ENCODE peak calls at places on chromosomes 12 and 14, in five cellular contexts. C, Q, B, N and S are unnamed samples.

GRCh38 chr14:39956372-39956771 is 524.1 kb upstream of the FBXO33 start:
- DNase-seq in N (no peak), C (no peak), B (no peak), Q (no peak), S (no peak)

GRCh38 chr14:61452452-61452851 is 131.1 kb downstream of the PRKCH start:
- DNase-seq in N (no peak), C (no peak), B (no peak), Q (no peak), S (no peak)

GRCh38 chr12:1532367-1532752 is 62.0 kb downstream of the FBXL14 start:
- DNase-seq in C (no peak), N (no peak), Q (no peak), B (no peak), S (no peak)

GRCh38 chr12:131950182-131950913 is 606 bp downstream of the EP400 start:
- DNase-seq in N (peak; percentile 45), B (no peak), Q (no peak), C (peak; percentile 79), S (no peak)

GRCh38 chr12:132325733-132326130 is 3.7 kb downstream of the GALNT9 start:
- DNase-seq in Q (no peak), C (no peak), N (no peak), B (no peak), S (no peak)

GRCh38 chr14:24741871-24742270 is 107.9 kb upstream of the GZMB start:
- DNase-seq in Q (no peak), B (no peak), C (no peak), N (no peak), S (peak; percentile 15)

GRCh38 chr14:69685217-69685616 is 73.8 kb downstream of the SUSD6 start:
- DNase-seq in Q (no peak), C (no peak), B (no peak), N (peak; percentile 60), S (peak; percentile 84)

GRCh38 chr12:56931474-56931978 is 2.7 kb downstream of the SDR9C7 start:
- DNase-seq in B (peak; percentile 27), Q (no peak), N (peak; percentile 92), C (peak; percentile 46), S (peak; percentile 57)

GRCh38 chr12:105235299-105235746 is 651 bp downstream of the APPL2 start:
- DNase-seq in B (no peak), N (no peak), Q (no peak), C (peak; percentile 25), S (peak; percentile 26)

GRCh38 chr12:46562625-46563228 is 190.2 kb upstream of the SLC38A2 start:
- DNase-seq in N (no peak), Q (no peak), C (no peak), B (peak; percentile 62), S (peak; percentile 76)

GRCh38 chr12:12682284-12682683 is 13.7 kb downstream of the GPR19 start:
- DNase-seq in B (no peak), C (no peak), N (no peak), Q (no peak), S (no peak)

GRCh38 chr12:88150063-88150462 is 8.0 kb downstream of the TMTC3 start:
- DNase-seq in C (no peak), N (no peak), Q (no peak), B (no peak), S (no peak)

GRCh38 chr14:74475678-74476077 is 17.4 kb downstream of the NPC2 start:
- DNase-seq in B (no peak), N (no peak), C (no peak), Q (no peak), S (peak; percentile 63)

DNA sequence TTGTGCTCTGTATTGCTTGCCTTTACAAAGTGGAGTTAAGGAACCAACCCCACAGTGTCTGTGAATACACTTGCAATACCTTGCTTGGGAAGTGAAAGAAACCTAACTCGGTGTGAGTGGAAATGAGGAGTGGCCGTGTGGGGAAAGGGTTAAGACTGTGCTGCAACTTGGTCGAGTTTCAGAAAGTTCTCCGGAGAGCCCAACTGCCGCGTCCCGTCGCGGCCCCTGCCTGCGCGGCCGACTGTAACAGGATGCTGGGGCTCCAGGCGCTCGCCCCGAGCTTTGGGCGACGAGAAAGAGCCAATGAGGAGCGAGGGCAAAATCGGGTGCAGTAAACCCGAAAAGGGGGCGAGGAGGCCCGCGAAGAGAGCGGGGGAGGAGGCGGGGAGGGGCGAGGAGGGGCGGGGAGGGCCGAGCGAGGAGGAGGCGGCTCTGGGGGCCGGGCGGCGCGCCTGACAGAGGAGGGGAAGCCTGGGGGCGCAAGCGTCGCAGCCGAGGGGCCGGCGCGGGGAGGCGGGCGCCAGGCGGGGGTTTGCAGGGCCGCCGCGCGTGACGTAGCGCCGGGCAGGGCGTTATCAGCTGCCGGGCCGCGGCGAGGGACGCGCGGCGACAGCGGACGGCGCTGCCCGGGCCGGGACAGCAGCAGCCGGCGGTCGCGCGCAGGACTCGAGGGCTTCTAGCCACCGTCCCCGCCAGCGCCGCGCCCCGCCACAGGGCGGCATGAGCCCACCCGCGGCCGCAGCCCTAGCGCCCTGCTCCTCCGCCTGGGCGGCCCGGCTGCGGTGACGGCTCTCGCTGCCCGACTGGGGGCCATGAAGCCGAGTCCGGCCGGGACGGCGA is at the start of gene DACT1:
- DNase-seq in C (peak; percentile 82), N (peak; percentile 27), Q (no peak), B (no peak), S (peak; percentile 79)
- TF ChIP-seq USF2 in C (no peak), N (no peak), Q (no peak), B (no peak), S (no peak)

GRCh38 chr14:101024686-101025085 is 121.2 kb upstream of the RTL1 start:
- DNase-seq in B (no peak), Q (no peak), N (no peak), C (no peak), S (no peak)

GRCh38 chr14:101026341-101026740 is 122.8 kb upstream of the RTL1 start:
- DNase-seq in N (no peak), Q (no peak), C (no peak), B (no peak), S (no peak)

GRCh38 chr14:101022916-101023435 is 119.5 kb upstream of the RTL1 start:
- DNase-seq in Q (no peak), N (no peak), B (no peak), C (no peak), S (no peak)

GRCh38 chr14:101025656-101026055 is 122.1 kb upstream of the RTL1 start:
- DNase-seq in B (no peak), C (no peak), Q (no peak), N (no peak), S (no peak)

DNA sequence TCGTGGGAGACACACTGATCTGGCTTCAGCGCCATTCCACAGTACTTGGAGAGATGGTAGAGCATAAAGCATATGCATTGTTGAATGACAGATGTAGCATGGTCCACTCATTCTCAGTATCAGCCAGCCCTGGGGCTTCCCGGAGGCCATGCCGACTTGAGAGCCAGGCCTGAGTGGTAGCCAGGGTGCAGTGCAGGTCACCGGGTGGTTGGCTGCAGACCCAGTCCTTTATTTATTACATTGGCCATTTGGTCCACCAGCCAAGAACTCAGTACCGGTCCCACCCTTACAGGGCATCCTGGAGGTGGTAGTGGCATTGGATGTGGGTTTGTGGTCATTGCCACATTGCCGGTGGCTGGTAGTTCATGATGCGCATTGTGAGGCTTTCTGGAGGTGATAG is 121.6 kb upstream of the RTL1 start:
- DNase-seq in Q (no peak), B (no peak), N (no peak), C (no peak), S (no peak)
- TF ChIP-seq MXI1 in Q (no peak), B (no peak), N (no peak), C (no peak), S (no peak)

GRCh38 chr12:80241576-80242273 is 142.4 kb downstream of the OTOGL start:
- DNase-seq in Q (no peak), N (no peak), B (no peak), C (no peak), S (peak; percentile 43)
- TF ChIP-seq USF2 in Q (no peak), N (no peak), B (no peak), C (no peak), S (no peak)

DNA sequence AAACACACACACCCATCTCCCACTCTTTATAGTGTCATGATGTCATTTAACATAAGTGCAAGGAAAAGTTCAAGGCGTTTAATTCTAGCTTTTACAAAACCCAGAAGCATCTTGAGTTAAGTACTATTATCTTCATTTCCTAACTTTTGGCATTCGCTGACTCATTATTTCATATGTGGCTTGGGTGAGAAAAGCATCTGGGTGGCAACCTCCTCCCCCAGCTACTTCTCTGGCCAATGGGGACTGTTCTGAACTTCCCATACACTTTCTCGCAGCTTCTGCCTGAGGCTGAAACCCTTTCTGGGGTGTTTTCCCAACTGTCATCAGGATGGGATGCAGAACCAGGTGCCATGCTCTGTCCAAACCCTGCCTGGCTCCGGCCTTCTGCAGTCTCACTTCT is 2.8 kb upstream of the MARK3 start:
- DNase-seq in B (no peak), C (no peak), N (no peak), Q (no peak), S (peak; percentile 71)
- TF ChIP-seq MXI1 in B (no peak), C (no peak), N (no peak), Q (no peak), S (no peak)

DNA sequence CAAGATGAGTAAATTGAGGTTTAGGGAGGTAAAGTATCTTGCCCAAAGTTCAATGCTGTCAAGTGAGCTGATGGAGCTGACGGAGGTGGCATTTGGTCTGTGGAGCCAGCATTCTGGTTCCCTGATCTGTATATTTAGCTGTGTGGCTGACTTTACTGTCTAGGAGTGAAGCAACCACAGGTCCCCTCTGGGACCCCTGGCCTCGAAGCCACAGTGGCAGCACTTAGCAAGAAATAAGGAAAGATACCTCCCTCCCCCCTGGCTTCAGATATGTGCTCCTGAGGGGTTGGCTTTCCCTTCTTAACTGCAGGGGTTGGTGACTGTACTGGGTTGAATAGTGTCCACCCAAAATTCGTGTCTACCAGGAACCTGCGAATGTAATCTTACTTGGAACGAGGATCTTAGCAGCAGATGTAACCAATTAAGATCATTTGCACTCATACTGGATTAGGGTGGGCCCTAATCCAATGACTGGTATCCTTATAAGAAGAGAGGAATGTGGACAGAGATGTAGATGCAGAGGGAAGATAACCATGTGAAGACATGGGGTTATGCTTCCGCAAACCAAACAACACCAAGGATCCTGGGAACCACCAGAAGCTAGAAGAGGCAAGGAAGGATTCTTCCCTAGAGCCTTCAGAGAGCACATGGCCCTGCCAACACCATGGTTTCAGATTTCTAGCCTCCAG is 2.0 kb upstream of the ACVR1B start:
- DNase-seq in Q (no peak), C (no peak), N (no peak), B (no peak), S (no peak)
- TF ChIP-seq USF2 in Q (no peak), C (no peak), N (no peak), B (no peak), S (no peak)

GRCh38 chr14:34997762-34998161 is 15.0 kb downstream of the SRP54 start:
- DNase-seq in N (no peak), Q (no peak), B (no peak), C (no peak), S (no peak)
- TF ChIP-seq MXI1 in N (no peak), Q (no peak), B (no peak), C (no peak), S (no peak)

GRCh38 chr14:95891742-95892141 is 15.1 kb downstream of the TUNAR start:
- DNase-seq in N (no peak), C (no peak), Q (no peak), B (no peak), S (peak; percentile 75)

GRCh38 chr14:95896628-95897027 is 20.0 kb downstream of the TUNAR start:
- DNase-seq in Q (no peak), C (no peak), B (no peak), N (no peak), S (no peak)

GRCh38 chr14:95892142-95892541 is 15.5 kb downstream of the TUNAR start:
- DNase-seq in Q (no peak), B (no peak), N (no peak), C (no peak), S (no peak)

GRCh38 chr14:95897280-95897679 is 20.6 kb downstream of the TUNAR start:
- DNase-seq in Q (no peak), N (no peak), B (no peak), C (no peak), S (no peak)

GRCh38 chr14:95895720-95896119 is 19.1 kb downstream of the TUNAR start:
- DNase-seq in N (peak; percentile 20), Q (no peak), C (peak; percentile 57), B (peak; percentile 18), S (no peak)
- TF ChIP-seq USF2 in N (peak; percentile 56), Q (no peak), C (no peak), B (peak; percentile 34), S (no peak)